ENCODE peak calls at places on chromosomes 4 and X, in nine cellular contexts. O is transverse colon, L is IMR-90, M is spleen, C is choroid plexus epithelial cell, R is stomach, Q is HFFc6, V is omental fat pad, Y is BJ. T is an unnamed sample.

GRCh38 chr4:171813195-171813955 is at the start of gene GALNTL6:
- DNase-seq in O (no peak), L (no peak), M (peak), C (peak), R (no peak), Q (no peak), V (no peak), Y (no peak), T (no peak)

GRCh38 chrX:66634272-66634671 is 4.6 kb downstream of the EDA2R start:
- DNase-seq in O (no peak), L (peak), M (no peak), C (peak), R (no peak), Q (no peak), V (no peak), Y (no peak), T (no peak)

GRCh38 chr4:87543835-87544461 is 14.8 kb upstream of the SPARCL1 start:
- DNase-seq in O (no peak), L (peak), M (no peak), C (peak), R (no peak), Q (peak), V (no peak), Y (no peak), T (no peak)

GRCh38 chr4:80610845-80611244 is 275.3 kb downstream of the CFAP299 start:
- DNase-seq in O (no peak), L (peak), M (no peak), C (peak), R (no peak), Q (peak), V (no peak), Y (no peak), T (no peak)

GRCh38 chr4:164771088-164771487 is 17.2 kb downstream of the SMIM31 start:
- DNase-seq in O (no peak), L (no peak), M (no peak), C (peak), R (no peak), Q (no peak), V (no peak), Y (no peak), T (no peak)

GRCh38 chr4:25089058-25089763 is 58.5 kb upstream of the LGI2 start:
- DNase-seq in O (no peak), L (no peak), M (peak), C (no peak), R (no peak), Q (no peak), V (no peak), Y (no peak), T (no peak)

GRCh38 chrX:47864785-47865184 is 28.1 kb downstream of the ZNF81 start:
- DNase-seq in O (no peak), L (no peak), M (no peak), C (peak), R (no peak), Q (no peak), V (no peak), Y (no peak), T (no peak)

GRCh38 chr4:84479663-84480062 is 19.4 kb downstream of the NKX6-1 start:
- DNase-seq in O (no peak), L (no peak), M (no peak), C (no peak), R (no peak), Q (no peak), V (no peak), Y (no peak), T (no peak)

GRCh38 chr4:125313497-125313896 is 1.3 kb upstream of the FAT4 start:
- DNase-seq in O (no peak), L (peak), M (no peak), C (peak), R (no peak), Q (peak), V (no peak), Y (peak), T (peak)

GRCh38 chr4:140637836-140638235 is 69.1 kb upstream of the UCP1 start:
- DNase-seq in O (peak), L (no peak), M (no peak), C (peak), R (no peak), Q (peak), V (no peak), Y (no peak), T (no peak)

GRCh38 chr4:144591401-144591800 is 54.6 kb upstream of the HHIP start:
- DNase-seq in O (peak), L (peak), M (no peak), C (peak), R (no peak), Q (peak), V (no peak), Y (no peak), T (no peak)

GRCh38 chr4:165208741-165209388 is 1.5 kb downstream of the KLHL2 start:
- DNase-seq in O (no peak), L (no peak), M (no peak), C (peak), R (no peak), Q (no peak), V (no peak), Y (no peak), T (no peak)

GRCh38 chrX:23616361-23616760 is 50.9 kb upstream of the PRDX4 start:
- DNase-seq in O (no peak), L (peak), M (no peak), C (peak), R (no peak), Q (no peak), V (no peak), Y (no peak), T (no peak)

GRCh38 chrX:19059063-19059462 is 63.2 kb downstream of the ADGRG2 start:
- DNase-seq in O (no peak), L (no peak), M (no peak), C (no peak), R (no peak), Q (no peak), V (no peak), Y (no peak), T (no peak)

GRCh38 chr4:53064609-53065008 is 202.5 kb downstream of the RASL11B start:
- DNase-seq in O (no peak), L (no peak), M (no peak), C (no peak), R (no peak), Q (no peak), V (no peak), Y (no peak), T (no peak)

GRCh38 chr4:67558493-67558892 is at the start of gene STAP1:
- DNase-seq in O (peak), L (no peak), M (no peak), C (no peak), R (no peak), Q (no peak), V (no peak), Y (no peak), T (no peak)

GRCh38 chrX:31228909-31229308 is 157.1 kb upstream of the FTHL17 start:
- DNase-seq in O (no peak), L (peak), M (no peak), C (peak), R (no peak), Q (no peak), V (no peak), Y (no peak), T (no peak)

GRCh38 chrX:148633509-148633908 is 133.1 kb downstream of the AFF2 start:
- DNase-seq in O (no peak), L (no peak), M (no peak), C (no peak), R (no peak), Q (no peak), V (no peak), Y (no peak), T (no peak)

GRCh38 chr4:118124977-118125376 is 90.7 kb downstream of the NDST3 start:
- DNase-seq in O (no peak), L (peak), M (no peak), C (no peak), R (no peak), Q (no peak), V (no peak), Y (no peak), T (no peak)

GRCh38 chrX:16852617-16853179 is 17.5 kb downstream of the RBBP7 start:
- DNase-seq in O (no peak), L (no peak), M (no peak), C (no peak), R (no peak), Q (no peak), V (no peak), Y (no peak), T (no peak)

GRCh38 chrX:38578152-38578551 is 16.8 kb downstream of the TSPAN7 start:
- DNase-seq in O (peak), L (no peak), M (no peak), C (no peak), R (no peak), Q (no peak), V (no peak), Y (no peak), T (no peak)

GRCh38 chr4:107216379-107216778 is 180.3 kb upstream of the DKK2 start:
- DNase-seq in O (no peak), L (no peak), M (no peak), C (no peak), R (no peak), Q (no peak), V (no peak), Y (no peak), T (no peak)

GRCh38 chr4:38665846-38666490 is 2.0 kb downstream of the KLF3 start:
- DNase-seq in O (no peak), L (no peak), M (no peak), C (no peak), R (no peak), Q (no peak), V (no peak), Y (no peak), T (no peak)

GRCh38 chr4:137635596-137635995 is 103.3 kb upstream of the PCDH18 start:
- DNase-seq in O (no peak), L (no peak), M (no peak), C (peak), R (no peak), Q (no peak), V (no peak), Y (no peak), T (no peak)

GRCh38 chrX:154409222-154409871 is at the start of gene DNASE1L1:
- DNase-seq in O (peak), L (peak), M (peak), C (peak), R (peak), Q (peak), V (peak), Y (peak), T (no peak)

GRCh38 chrX:81308086-81308852 is 106.4 kb downstream of the SH3BGRL start:
- DNase-seq in O (no peak), L (no peak), M (no peak), C (no peak), R (no peak), Q (no peak), V (no peak), Y (no peak), T (no peak)

GRCh38 chr4:74654230-74654681 is 140.1 kb downstream of the BTC start:
- DNase-seq in O (no peak), L (peak), M (no peak), C (peak), R (no peak), Q (peak), V (no peak), Y (no peak), T (no peak)

GRCh38 chr4:171985129-171985528 is 171.9 kb downstream of the GALNTL6 start:
- DNase-seq in O (no peak), L (no peak), M (no peak), C (peak), R (no peak), Q (no peak), V (no peak), Y (no peak), T (no peak)

GRCh38 chr4:184313710-184314659 is 96.3 kb upstream of the ENPP6 start:
- DNase-seq in O (peak), L (no peak), M (peak), C (no peak), R (no peak), Q (no peak), V (no peak), Y (no peak), T (no peak)

GRCh38 chr4:169619518-169619957 is 840 bp upstream of the CLCN3 start:
- DNase-seq in O (peak), L (peak), M (peak), C (peak), R (peak), Q (peak), V (no peak), Y (no peak), T (no peak)

GRCh38 chrX:112359906-112360305 is 277.3 kb upstream of the TRPC5 start:
- DNase-seq in O (no peak), L (peak), M (no peak), C (no peak), R (no peak), Q (no peak), V (no peak), Y (no peak), T (no peak)

GRCh38 chr4:130712038-130712437 is 1616.1 kb downstream of the C4orf33 start:
- DNase-seq in O (no peak), L (no peak), M (no peak), C (peak), R (no peak), Q (peak), V (no peak), Y (no peak), T (no peak)

GRCh38 chr4:82839624-82840023 is 41.0 kb upstream of the SCD5 start:
- DNase-seq in O (no peak), L (peak), M (no peak), C (peak), R (no peak), Q (no peak), V (no peak), Y (no peak), T (no peak)

GRCh38 chr4:15847746-15848145 is 69.6 kb downstream of the CD38 start:
- DNase-seq in O (no peak), L (no peak), M (no peak), C (no peak), R (no peak), Q (no peak), V (no peak), Y (no peak), T (no peak)

GRCh38 chr4:53119685-53120084 is 246.2 kb downstream of the SCFD2 start:
- DNase-seq in O (no peak), L (peak), M (no peak), C (peak), R (no peak), Q (peak), V (no peak), Y (no peak), T (no peak)

GRCh38 chrX:39675619-39676018 is 422.1 kb downstream of the BCOR start:
- DNase-seq in O (peak), L (no peak), M (no peak), C (no peak), R (no peak), Q (no peak), V (no peak), Y (no peak), T (no peak)

GRCh38 chr4:151553874-151554273 is 144.9 kb downstream of the FHIP1A start:
- DNase-seq in O (peak), L (no peak), M (no peak), C (no peak), R (peak), Q (no peak), V (no peak), Y (no peak), T (no peak)

GRCh38 chrX:16868920-16869319 is 1.2 kb downstream of the RBBP7 start:
- DNase-seq in O (no peak), L (no peak), M (no peak), C (no peak), R (no peak), Q (no peak), V (no peak), Y (no peak), T (no peak)

GRCh38 chrX:53926030-53926429 is 118.2 kb downstream of the PHF8 start:
- DNase-seq in O (no peak), L (no peak), M (no peak), C (no peak), R (no peak), Q (no peak), V (no peak), Y (no peak), T (no peak)

DNA sequence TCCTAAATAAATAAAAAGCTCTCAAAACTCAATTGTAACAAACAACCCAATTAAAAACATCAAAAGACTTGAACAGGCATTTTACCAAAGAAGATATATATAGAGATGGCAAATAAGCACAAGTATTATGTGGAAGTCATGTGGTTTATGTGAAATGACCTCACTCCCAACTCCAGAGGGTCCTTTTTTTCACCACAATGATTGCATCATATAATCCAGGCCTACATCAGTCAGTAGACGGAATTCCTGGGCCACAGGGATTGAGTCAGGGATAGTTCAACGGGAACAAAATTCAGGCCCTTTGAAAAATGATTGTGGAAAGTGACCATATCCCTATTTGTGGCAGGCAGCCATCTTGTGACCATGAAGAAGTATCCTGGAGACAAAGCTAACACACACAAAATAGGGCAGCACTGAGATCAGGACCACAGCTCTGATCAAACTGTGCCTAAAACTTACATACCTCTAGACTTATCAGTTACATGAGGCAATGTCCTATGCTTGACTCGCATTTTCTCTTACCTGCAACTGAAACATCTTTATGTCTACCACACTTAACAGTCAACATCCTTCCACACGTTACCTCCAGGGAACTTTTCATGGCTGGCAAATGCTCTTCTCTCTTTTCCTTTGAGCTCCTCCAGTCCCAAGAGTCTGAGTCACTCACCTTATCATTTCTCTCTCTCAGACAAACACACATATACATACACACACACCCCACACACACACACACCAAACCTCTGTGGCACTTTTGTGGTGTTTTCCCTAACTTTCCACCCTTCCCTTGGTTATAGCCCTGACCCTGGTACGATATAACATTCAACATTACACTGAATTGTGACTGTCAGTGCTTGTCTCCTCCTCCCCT is 113.5 kb downstream of the PHF8 start:
- DNase-seq in O (no peak), L (peak), M (no peak), C (peak), R (no peak), Q (peak), V (no peak), Y (no peak), T (no peak)
- TF ChIP-seq CTCF in O (no peak), L (no peak), M (no peak), C (no peak), R (no peak), Q (no peak), V (no peak), Y (no peak), T (no peak)

DNA sequence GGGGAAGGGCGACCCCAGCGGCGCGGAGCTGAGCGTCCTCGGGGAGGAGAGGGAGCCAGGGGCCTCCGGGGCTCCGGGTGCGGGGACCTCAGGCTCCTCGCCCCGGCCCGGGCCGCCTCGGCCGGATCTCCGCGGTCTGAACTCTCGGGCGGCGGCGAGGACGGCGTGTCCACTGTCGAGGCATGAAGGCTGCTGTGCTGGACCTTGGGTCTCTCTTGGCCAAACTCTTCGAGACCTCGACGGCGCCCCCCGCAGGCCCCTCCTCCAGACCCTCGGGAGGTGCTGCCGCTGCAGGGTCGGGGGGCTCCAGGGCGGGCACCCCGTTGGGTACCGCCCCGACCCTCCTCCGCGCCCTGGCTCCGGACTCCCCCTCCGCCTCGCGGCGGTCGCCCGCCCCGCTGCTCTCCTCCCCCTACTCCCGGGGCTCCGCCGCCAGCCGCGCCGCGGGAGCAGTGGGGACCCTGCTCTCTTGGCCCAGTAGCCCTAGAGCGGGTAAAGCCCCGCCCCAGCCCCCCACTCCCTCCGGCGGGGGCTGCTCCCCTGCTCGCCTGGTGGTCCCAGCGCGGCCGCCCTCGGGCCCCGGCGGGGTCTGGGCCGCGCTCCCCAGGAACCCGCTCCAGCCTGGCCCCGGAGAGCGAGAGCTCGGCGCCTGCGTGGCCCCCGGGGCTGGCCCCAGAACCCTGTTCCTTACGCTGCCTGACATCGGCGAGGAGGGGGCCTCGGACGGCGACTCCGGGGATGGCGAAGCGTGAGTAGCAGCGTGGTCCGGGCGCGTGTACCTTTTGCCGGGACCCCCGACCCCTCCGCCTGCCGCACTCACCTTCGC is 604 bp downstream of the FAM149A start:
- DNase-seq in O (peak), L (no peak), M (peak), C (peak), R (peak), Q (no peak), V (no peak), Y (no peak), T (no peak)
- TF ChIP-seq CTCF in O (no peak), L (no peak), M (no peak), C (no peak), R (no peak), Q (no peak), V (no peak), Y (no peak), T (no peak)

GRCh38 chr4:2598661-2599654 is 62.5 kb downstream of the FAM193A start:
- DNase-seq in O (peak), L (peak), M (peak), C (peak), R (no peak), Q (no peak), V (no peak), Y (no peak), T (no peak)
- TF ChIP-seq CTCF in O (no peak), L (no peak), M (peak), C (peak), R (no peak), Q (no peak), V (no peak), Y (no peak), T (no peak)

GRCh38 chr4:70269674-70270073 is 27.3 kb downstream of the CSN3 start:
- DNase-seq in O (no peak), L (no peak), M (no peak), C (peak), R (no peak), Q (no peak), V (no peak), Y (no peak), T (no peak)
- TF ChIP-seq CTCF in O (no peak), L (no peak), M (no peak), C (peak), R (no peak), Q (no peak), V (no peak), Y (no peak), T (no peak)

GRCh38 chrX:132634521-132634920 is 145.7 kb upstream of the MBNL3 start:
- DNase-seq in O (no peak), L (no peak), M (no peak), C (no peak), R (no peak), Q (no peak), V (no peak), Y (no peak), T (no peak)

GRCh38 chrX:132631579-132632232 is 142.9 kb upstream of the MBNL3 start:
- DNase-seq in O (no peak), L (peak), M (no peak), C (peak), R (no peak), Q (peak), V (no peak), Y (no peak), T (no peak)

GRCh38 chrX:132638313-132638712 is 149.5 kb upstream of the MBNL3 start:
- DNase-seq in O (no peak), L (no peak), M (no peak), C (no peak), R (no peak), Q (no peak), V (no peak), Y (no peak), T (no peak)

DNA sequence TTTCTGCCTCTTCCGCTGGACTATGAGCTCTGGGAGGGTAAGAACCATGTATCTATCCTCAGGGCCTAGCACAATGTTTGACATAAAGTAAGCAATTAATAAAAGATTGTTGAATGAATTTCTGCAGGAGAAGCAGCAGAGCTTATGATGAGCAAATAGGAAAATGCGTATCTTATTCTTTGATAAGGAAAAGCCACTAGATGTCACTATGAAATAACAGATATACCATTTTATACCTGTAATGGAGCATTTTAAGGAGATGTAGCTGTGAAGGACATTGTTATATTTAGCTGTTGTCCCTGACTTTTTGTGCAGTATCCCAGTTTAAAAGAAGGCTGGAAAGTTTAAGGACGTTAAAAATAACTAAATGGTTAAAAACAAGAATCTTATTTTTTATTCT is 147.2 kb upstream of the MBNL3 start:
- DNase-seq in O (no peak), L (no peak), M (no peak), C (peak), R (no peak), Q (no peak), V (no peak), Y (no peak), T (no peak)
- TF ChIP-seq CTCF in O (no peak), L (peak), M (no peak), C (no peak), R (no peak), Q (peak), V (no peak), Y (no peak), T (no peak)